ENCODE peak calls at places on chromosomes 12 and 14, in six cellular contexts. E is hepatic stellate cell; G is heart right ventricle; K is CD8-positive, alpha-beta memory T cell; M is left cardiac atrium; B is NCI-H2081. I is an unnamed sample.
A peak's percentile ranks its signal among the peaks of the same experiment; 100 is the strongest.

GRCh38 chr12:14772946-14773345 is 30.3 kb downstream of the WBP11 start:
- DNase-seq in E (no peak), G (no peak), K (no peak), M (no peak), B (no peak), I (no peak)

GRCh38 chr12:109789649-109790048 is 43.5 kb downstream of the TRPV4 start:
- DNase-seq in E (no peak), G (no peak), K (no peak), M (no peak), B (no peak), I (no peak)

GRCh38 chr14:83992857-83993256 is 1537.1 kb upstream of the FLRT2 start:
- DNase-seq in E (no peak), G (no peak), K (no peak), M (no peak), B (no peak), I (no peak)

GRCh38 chr14:75700295-75700694 is 39.2 kb downstream of the TTLL5 start:
- DNase-seq in E (no peak), G (no peak), K (no peak), M (no peak), B (no peak), I (no peak)

GRCh38 chr12:41743835-41744234 is 400.8 kb downstream of the GXYLT1 start:
- DNase-seq in E (no peak), G (no peak), K (no peak), M (no peak), B (no peak), I (peak; percentile 0)

GRCh38 chr12:753401-754237 is 1.2 kb downstream of the WNK1 start:
- DNase-seq in E (peak; percentile 38), G (peak; percentile 39), K (peak; percentile 38), M (peak; percentile 50), B (peak; percentile 51), I (no peak)

GRCh38 chr12:51263341-51263740 is 6.9 kb downstream of the SMAGP start:
- DNase-seq in E (no peak), G (no peak), K (no peak), M (no peak), B (no peak), I (no peak)

GRCh38 chr14:68814376-68815287 is 21.8 kb upstream of the ZFP36L1 start:
- DNase-seq in E (peak; percentile 74), G (peak; percentile 73), K (peak; percentile 47), M (peak; percentile 57), B (peak; percentile 21), I (peak; percentile 74)

GRCh38 chr14:28599191-28599590 is 167.4 kb upstream of the FOXG1 start:
- DNase-seq in E (no peak), G (no peak), K (no peak), M (no peak), B (no peak), I (no peak)

GRCh38 chr14:99246536-99247083 is 25.4 kb downstream of the BCL11B start:
- DNase-seq in E (no peak), G (no peak), K (peak; percentile 53), M (no peak), B (no peak), I (no peak)

GRCh38 chr14:73743431-73743931 is 29.3 kb upstream of the PNMA1 start:
- DNase-seq in E (peak; percentile 69), G (no peak), K (peak; percentile 40), M (no peak), B (no peak), I (no peak)

GRCh38 chr12:80941916-80942315 is 4.2 kb upstream of the LIN7A start:
- DNase-seq in E (no peak), G (no peak), K (no peak), M (no peak), B (no peak), I (no peak)

GRCh38 chr14:90846511-90846910 is 30.3 kb upstream of the TTC7B start:
- DNase-seq in E (peak; percentile 62), G (no peak), K (no peak), M (no peak), B (no peak), I (no peak)

GRCh38 chr14:80135305-80136088 is 75.8 kb downstream of the DIO2 start:
- DNase-seq in E (no peak), G (peak; percentile 26), K (no peak), M (no peak), B (no peak), I (no peak)

GRCh38 chr12:18422849-18423248 is 161.5 kb downstream of the PIK3C2G start:
- DNase-seq in E (no peak), G (no peak), K (no peak), M (no peak), B (no peak), I (no peak)

GRCh38 chr12:4274396-4274959 is 916 bp downstream of the CCND2 start:
- DNase-seq in E (no peak), G (no peak), K (peak; percentile 30), M (no peak), B (no peak), I (no peak)

GRCh38 chr14:39050389-39050788 is 52.6 kb downstream of the SEC23A start:
- DNase-seq in E (peak; percentile 19), G (no peak), K (no peak), M (no peak), B (no peak), I (no peak)

I was measured in HepG2.